ENCODE peak calls at places on chromosomes 5 and 9, in five cellular contexts. M, S, W, Z and N are unnamed samples.

GRCh38 chr5:181241393-181241975 is 2.2 kb downstream of the RACK1 start:
- DNase-seq in M (no peak), S (no peak), W (peak; percentile 82), Z (no peak), N (no peak)

GRCh38 chr5:93385665-93386064 is 195.4 kb downstream of the NR2F1-AS1 start:
- DNase-seq in M (no peak), S (no peak), W (peak; percentile 24), Z (no peak), N (no peak)

GRCh38 chr5:94241288-94241651 is 377.1 kb downstream of the KIAA0825 start:
- DNase-seq in M (no peak), S (no peak), W (peak; percentile 83), Z (no peak), N (no peak)

GRCh38 chr5:158261669-158262367 is 402.9 kb upstream of the CLINT1 start:
- DNase-seq in M (no peak), S (no peak), W (peak; percentile 2), Z (no peak), N (no peak)

GRCh38 chr9:92404437-92404836 is at the start of gene OGN:
- DNase-seq in M (no peak), S (no peak), W (no peak), Z (no peak), N (no peak)

GRCh38 chr5:45038366-45038987 is 229.7 kb downstream of the MRPS30 start:
- DNase-seq in M (no peak), S (peak; percentile 84), W (no peak), Z (no peak), N (no peak)

GRCh38 chr9:88400021-88400420 is 11.8 kb downstream of the SPIN1 start:
- DNase-seq in M (no peak), S (no peak), W (peak; percentile 70), Z (no peak), N (no peak)

GRCh38 chr5:136769093-136769492 is 403.7 kb upstream of the TRPC7 start:
- DNase-seq in M (no peak), S (no peak), W (no peak), Z (no peak), N (no peak)

GRCh38 chr5:157204765-157205164 is 24.1 kb downstream of the ITK start:
- DNase-seq in M (no peak), S (no peak), W (no peak), Z (no peak), N (no peak)

GRCh38 chr9:106482733-106483132 is 380.2 kb upstream of the ZNF462 start:
- DNase-seq in M (no peak), S (no peak), W (peak; percentile 81), Z (no peak), N (no peak)

GRCh38 chr5:119353213-119353612 is 2.6 kb upstream of the TNFAIP8 start:
- DNase-seq in M (no peak), S (peak; percentile 34), W (no peak), Z (no peak), N (no peak)
- H3K27ac ChIP-seq in M (no peak overlapping the region), S (peak overlapping the region; percentile 6), W (no peak overlapping the region), Z (no peak overlapping the region), N (no peak overlapping the region)

GRCh38 chr9:136326777-136327312 is 494 bp upstream of the GPSM1 start:
- DNase-seq in M (no peak), S (no peak), W (no peak), Z (no peak), N (no peak)
- H3K4me3 ChIP-seq in M (peak overlapping the region; percentile 63), S (peak overlapping the region; percentile 43), W (no peak overlapping the region), Z (peak overlapping the region; percentile 87), N (peak overlapping the region; percentile 82)

DNA sequence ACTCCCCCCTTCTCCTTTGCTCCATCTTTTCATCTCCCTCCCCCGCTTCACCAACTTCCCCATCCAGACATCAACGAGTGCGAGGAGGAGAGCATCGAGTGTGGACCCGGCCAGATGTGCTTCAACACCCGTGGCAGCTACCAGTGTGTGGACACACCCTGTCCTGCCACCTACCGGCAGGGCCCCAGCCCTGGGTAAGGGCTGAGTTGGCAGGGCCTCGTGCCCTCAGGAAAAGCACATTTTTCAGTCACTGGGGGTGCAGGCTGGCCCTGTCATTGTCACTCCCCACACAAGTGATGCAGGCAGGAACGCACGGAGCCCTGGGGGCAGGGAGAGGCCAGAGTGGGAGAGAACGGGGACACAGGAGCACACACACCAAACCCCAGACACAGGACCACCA is 12.4 kb upstream of the ASS1 start:
- DNase-seq in M (no peak), S (no peak), W (no peak), Z (no peak), N (no peak)
- TF ChIP-seq CTCF in M (no peak), S (peak; percentile 13), W (peak; percentile 59), Z (peak; percentile 13), N (no peak)

GRCh38 chr5:125289606-125290005 is 543.2 kb upstream of the ZNF608 start:
- DNase-seq in M (no peak), S (no peak), W (no peak), Z (no peak), N (no peak)
- H3K27ac ChIP-seq in M (no peak overlapping the region), S (no peak overlapping the region), W (no peak overlapping the region), Z (no peak overlapping the region), N (no peak overlapping the region)

GRCh38 chr9:6229604-6230003 is 14.0 kb downstream of the IL33 start:
- DNase-seq in M (no peak), S (no peak), W (no peak), Z (no peak), N (no peak)
- H3K4me3 ChIP-seq in M (no peak overlapping the region), S (no peak overlapping the region), W (no peak overlapping the region), Z (no peak overlapping the region), N (peak overlapping the region; percentile 27)

DNA sequence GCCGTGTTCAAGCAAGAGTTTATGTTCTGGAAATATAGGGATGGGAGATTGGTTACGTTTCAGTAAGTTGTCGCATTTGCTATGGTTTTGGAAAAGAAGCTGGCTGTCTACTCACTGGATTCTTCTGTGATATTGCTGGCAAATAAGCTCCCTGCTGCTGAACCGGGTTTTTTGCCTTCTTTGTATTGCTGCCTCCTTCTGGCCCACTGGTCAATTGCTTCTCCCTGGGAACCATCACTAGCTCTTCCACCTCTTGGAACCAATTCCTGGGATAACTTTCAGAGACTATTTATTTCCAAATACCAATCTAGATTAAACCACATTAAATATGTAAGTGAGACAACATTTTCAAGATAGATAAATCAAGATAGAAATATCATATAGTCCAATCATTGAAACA is 43.0 kb downstream of the NUDT12 start:
- DNase-seq in M (no peak), S (peak; percentile 77), W (no peak), Z (no peak), N (no peak)
- TF ChIP-seq CTCF in M (peak; percentile 26), S (peak; percentile 81), W (peak; percentile 43), Z (no peak), N (no peak)

GRCh38 chr5:58117491-58117890 is 342.4 kb downstream of the PLK2 start:
- DNase-seq in M (no peak), S (no peak), W (no peak), Z (no peak), N (no peak)
- H3K27ac ChIP-seq in M (no peak overlapping the region), S (no peak overlapping the region), W (no peak overlapping the region), Z (peak overlapping the region; percentile 17), N (no peak overlapping the region)

DNA sequence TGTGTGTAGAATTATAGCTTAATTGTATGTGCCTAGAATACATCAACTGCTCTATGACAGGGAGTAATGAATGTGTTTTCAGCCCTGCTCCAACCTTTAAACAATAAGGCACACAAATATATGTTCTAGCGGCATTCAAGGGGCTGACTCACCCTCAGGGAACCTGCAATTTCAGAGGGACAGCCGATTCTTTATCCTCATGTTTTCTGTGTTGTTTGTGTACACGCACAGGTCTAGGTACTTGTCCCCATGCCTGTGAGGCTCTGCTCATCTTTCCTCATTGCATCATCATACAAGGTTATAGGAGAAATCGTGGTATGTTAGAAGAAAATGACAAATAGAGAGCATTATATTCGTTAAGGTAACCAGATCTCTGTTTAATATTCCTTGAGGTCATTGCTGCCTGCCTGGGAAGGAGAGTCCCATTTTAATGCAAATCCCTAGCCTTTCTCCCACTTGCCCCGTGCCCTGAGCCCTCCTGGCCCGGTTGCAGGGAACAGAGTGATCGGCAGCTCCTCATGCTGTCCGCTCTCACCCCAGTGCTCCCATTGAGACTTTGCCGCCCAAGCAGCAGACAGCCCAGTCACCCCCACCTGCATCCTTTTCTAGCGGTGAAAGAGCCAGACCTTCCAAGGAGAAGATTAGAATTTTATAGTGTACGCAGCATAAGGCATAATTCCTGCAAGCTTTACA is 14.6 kb downstream of the MAP1B start:
- DNase-seq in M (no peak), S (peak; percentile 54), W (no peak), Z (no peak), N (no peak)
- H3K4me3 ChIP-seq in M (no peak overlapping the region), S (peak overlapping the region; percentile 16), W (no peak overlapping the region), Z (no peak overlapping the region), N (no peak overlapping the region)

GRCh38 chr9:127545196-127546124 is 66.6 kb upstream of the STXBP1 start:
- DNase-seq in M (no peak), S (no peak), W (peak; percentile 89), Z (no peak), N (no peak)
- TF ChIP-seq CTCF in M (no peak), S (no peak), W (no peak), Z (no peak), N (no peak)

GRCh38 chr5:119324842-119325241 is 31.0 kb upstream of the TNFAIP8 start:
- DNase-seq in M (no peak), S (no peak), W (no peak), Z (no peak), N (no peak)

GRCh38 chr5:119322312-119322947 is 33.4 kb upstream of the TNFAIP8 start:
- DNase-seq in M (no peak), S (peak; percentile 50), W (no peak), Z (no peak), N (no peak)

GRCh38 chr5:119321569-119322311 is 34.1 kb upstream of the TNFAIP8 start:
- DNase-seq in M (no peak), S (no peak), W (no peak), Z (no peak), N (no peak)

GRCh38 chr5:119323630-119324000 is 32.2 kb upstream of the TNFAIP8 start:
- DNase-seq in M (no peak), S (no peak), W (peak; percentile 83), Z (no peak), N (no peak)

DNA sequence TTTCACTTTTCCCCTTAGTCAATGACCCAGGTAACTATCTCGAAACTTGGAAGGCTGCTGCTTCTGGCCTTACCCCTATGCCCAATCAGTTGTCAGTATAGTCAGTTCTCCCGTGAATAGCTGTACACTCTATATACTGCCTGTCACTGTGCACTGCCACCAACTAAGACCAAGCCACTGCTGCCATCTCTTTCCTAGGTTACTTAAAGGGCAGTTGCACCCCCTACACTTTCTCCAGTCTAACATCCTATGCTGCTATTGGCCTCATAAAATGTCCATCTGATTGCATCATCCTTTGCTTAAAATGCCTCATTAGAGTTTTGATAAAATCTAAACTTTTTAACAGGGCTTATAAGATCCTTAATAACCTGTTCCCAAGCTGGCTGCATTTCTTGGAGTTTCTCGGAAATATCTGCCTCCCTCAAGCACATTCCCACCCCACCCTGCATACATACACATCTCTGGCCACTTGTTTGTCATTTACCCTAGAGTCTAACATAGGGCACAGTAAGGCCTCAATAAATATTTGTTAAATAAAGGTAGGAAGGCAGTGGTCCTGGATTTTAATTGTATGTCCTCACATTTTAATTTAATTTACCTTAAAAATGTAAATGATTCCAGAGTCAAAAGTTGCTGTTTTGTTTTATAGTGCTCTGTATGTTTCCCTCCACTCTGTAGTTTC is 32.7 kb upstream of the TNFAIP8 start:
- DNase-seq in M (no peak), S (no peak), W (peak; percentile 19), Z (no peak), N (no peak)
- H3K27ac ChIP-seq in M (peak overlapping the region; percentile 48), S (no peak overlapping the region), W (peak overlapping the region; percentile 93), Z (peak overlapping the region; percentile 53), N (peak overlapping the region; percentile 69)